ENCODE peak calls at places on chromosome 14, in four cellular contexts. V is WTC11, E is K562, F is H1. U is an unnamed sample.
A peak's percentile ranks its signal among the peaks of the same experiment; 100 is the strongest.

GRCh38 chr14:22747769-22748168 is 18.7 kb upstream of the OXA1L start:
- DNase-seq in E (no peak), F (no peak), V (no peak), U (no peak)

GRCh38 chr14:33642641-33643342 is 308.1 kb downstream of the EGLN3 start:
- DNase-seq in F (no peak), V (no peak), E (no peak), U (no peak)

GRCh38 chr14:101905614-101906013 is 58.8 kb upstream of the DYNC1H1 start:
- DNase-seq in F (no peak), E (no peak), V (no peak), U (no peak)

GRCh38 chr14:75440733-75441474 is 13.1 kb downstream of the JDP2 start:
- DNase-seq in V (no peak), E (no peak), F (no peak), U (no peak)

GRCh38 chr14:96502621-96503251 is 554 bp downstream of the PAPOLA start:
- DNase-seq in V (peak; percentile 56), E (peak; percentile 60), F (peak; percentile 64), U (peak; percentile 85)

GRCh38 chr14:75649337-75649736 is 11.3 kb downstream of the ERG28 start:
- DNase-seq in F (no peak), E (no peak), V (no peak), U (no peak)

GRCh38 chr14:65954915-65955314 is 531.3 kb upstream of the CCDC196 start:
- DNase-seq in V (no peak), E (no peak), F (no peak), U (no peak)

GRCh38 chr14:50025776-50026175 is 90.6 kb downstream of the VCPKMT start:
- DNase-seq in E (no peak), F (no peak), V (no peak), U (no peak)

GRCh38 chr14:92520102-92520651 is 6.6 kb downstream of the RIN3 start:
- DNase-seq in V (no peak), E (no peak), F (no peak), U (no peak)

GRCh38 chr14:97707603-97708002 is 910.4 kb downstream of the VRK1 start:
- DNase-seq in F (no peak), V (no peak), E (no peak), U (no peak)

GRCh38 chr14:69460093-69460701 is 24.3 kb upstream of the PLEKHD1 start:
- DNase-seq in V (peak; percentile 39), F (no peak), E (peak; percentile 42), U (peak; percentile 70)

GRCh38 chr14:64816221-64816783 is 63.4 kb downstream of the SPTB start:
- DNase-seq in F (no peak), E (no peak), V (no peak), U (no peak)

GRCh38 chr14:33056213-33056612 is 117.5 kb downstream of the NPAS3 start:
- DNase-seq in E (no peak), F (no peak), V (no peak), U (no peak)

GRCh38 chr14:64960762-64961276 is 11.3 kb downstream of the RAB15 start:
- DNase-seq in E (no peak), V (peak; percentile 66), F (peak; percentile 78), U (peak; percentile 47)

GRCh38 chr14:50399251-50400032 is 2.8 kb upstream of the CDKL1 start:
- DNase-seq in F (no peak), V (no peak), E (no peak), U (no peak)

GRCh38 chr14:22900088-22900799 is 17.2 kb downstream of the REM2 start:
- DNase-seq in E (peak; percentile 85), F (peak; percentile 58), V (peak; percentile 28), U (peak; percentile 72)

GRCh38 chr14:74949859-74950572 is 5.4 kb downstream of the PGF start:
- DNase-seq in F (no peak), V (no peak), E (no peak), U (no peak)

DNA sequence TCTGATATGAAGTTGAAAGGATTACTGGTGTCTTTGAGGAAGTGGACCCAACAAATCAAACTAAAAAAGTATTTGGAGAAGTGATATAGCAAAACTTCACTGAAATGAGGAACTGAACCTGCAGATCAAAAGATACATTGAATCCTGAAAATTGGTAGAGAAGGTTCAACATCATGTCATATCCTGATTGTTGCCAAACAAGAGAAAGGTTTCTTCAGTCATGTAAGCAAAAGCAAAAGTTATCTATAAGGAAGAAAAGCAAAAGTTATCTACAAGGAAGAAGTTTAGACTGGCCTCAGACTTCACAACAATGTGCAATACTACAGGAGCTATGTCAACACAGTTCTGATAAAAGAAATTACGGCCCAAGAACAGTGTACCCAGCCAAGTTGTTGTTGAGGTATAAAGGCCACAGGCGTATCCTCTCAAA is 142.7 kb downstream of the RAD51B start:
- DNase-seq in V (no peak), E (no peak), F (no peak), U (no peak)
- TF ChIP-seq TEAD4 in V (no peak), E (no peak), F (no peak), U (no peak)

GRCh38 chr14:104730504-104730903 is 6.5 kb downstream of the ADSS1 start:
- DNase-seq in V (no peak), E (peak; percentile 68), F (no peak), U (no peak)

GRCh38 chr14:104731925-104732294 is 7.9 kb downstream of the ADSS1 start:
- DNase-seq in V (no peak), F (no peak), E (no peak), U (no peak)

GRCh38 chr14:104732355-104732804 is 8.4 kb downstream of the ADSS1 start:
- DNase-seq in F (no peak), V (no peak), E (no peak), U (no peak)

GRCh38 chr14:104729835-104730181 is 5.8 kb downstream of the ADSS1 start:
- DNase-seq in F (no peak), E (peak; percentile 79), V (no peak), U (no peak)

DNA sequence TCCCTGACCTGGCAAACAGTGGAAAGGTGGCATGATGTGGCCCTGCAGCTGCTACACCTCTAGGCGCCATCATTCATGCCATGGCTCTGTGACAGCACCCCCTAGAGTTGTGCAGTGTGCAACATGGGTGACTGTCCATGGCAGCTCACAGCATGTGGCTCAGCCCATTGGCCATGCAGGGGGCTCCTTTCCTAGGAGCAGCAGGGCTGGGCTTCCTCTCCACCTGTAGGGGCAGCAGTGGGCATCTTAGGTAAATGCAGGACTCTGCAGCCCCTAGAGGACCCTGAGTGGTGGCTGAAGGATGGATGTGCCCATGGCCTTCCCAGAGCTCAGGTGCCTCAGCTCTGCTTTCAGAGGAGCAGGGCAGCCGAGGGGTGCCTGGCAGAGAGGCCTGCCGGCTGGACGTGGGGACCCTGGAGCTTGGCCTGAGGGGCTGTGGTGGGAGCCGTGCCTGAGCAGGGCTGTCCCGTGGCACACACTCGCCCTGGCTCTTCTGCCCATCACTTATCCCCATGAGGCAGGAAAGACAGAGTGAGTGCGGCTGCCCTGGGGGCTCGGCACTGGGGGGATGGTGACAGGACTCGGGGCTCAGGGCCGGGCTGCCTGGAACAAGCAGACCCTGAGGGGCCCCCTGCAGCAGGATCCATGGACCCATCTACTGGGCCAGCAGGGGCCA is 7.4 kb downstream of the ADSS1 start:
- DNase-seq in F (no peak), V (peak; percentile 54), E (peak; percentile 44), U (peak; percentile 75)
- TF ChIP-seq TEAD4 in F (no peak), V (no peak), E (no peak), U (no peak)

GRCh38 chr14:24323341-24323740 is 11.5 kb downstream of the ADCY4 start:
- DNase-seq in V (no peak), F (no peak), E (no peak), U (no peak)

GRCh38 chr14:24325131-24325530 is 9.7 kb downstream of the ADCY4 start:
- DNase-seq in F (no peak), E (no peak), V (no peak), U (no peak)

GRCh38 chr14:24322672-24323071 is 11.4 kb downstream of the LTB4R start:
- DNase-seq in V (no peak), F (no peak), E (no peak), U (no peak)

GRCh38 chr14:24324024-24324423 is 10.8 kb downstream of the ADCY4 start:
- DNase-seq in V (no peak), E (no peak), F (no peak), U (no peak)

GRCh38 chr14:24321212-24321975 is 10.1 kb downstream of the LTB4R start:
- DNase-seq in E (no peak), V (peak; percentile 42), F (no peak), U (no peak)
- TF ChIP-seq TEAD4 in E (no peak), V (no peak), F (peak; percentile 22), U (no peak)

GRCh38 chr14:54893151-54893760 is 9.4 kb downstream of the GCH1 start:
- DNase-seq in F (no peak), V (no peak), E (peak; percentile 22), U (peak; percentile 51)
- TF ChIP-seq TEAD4 in F (no peak), V (no peak), E (no peak), U (no peak)

DNA sequence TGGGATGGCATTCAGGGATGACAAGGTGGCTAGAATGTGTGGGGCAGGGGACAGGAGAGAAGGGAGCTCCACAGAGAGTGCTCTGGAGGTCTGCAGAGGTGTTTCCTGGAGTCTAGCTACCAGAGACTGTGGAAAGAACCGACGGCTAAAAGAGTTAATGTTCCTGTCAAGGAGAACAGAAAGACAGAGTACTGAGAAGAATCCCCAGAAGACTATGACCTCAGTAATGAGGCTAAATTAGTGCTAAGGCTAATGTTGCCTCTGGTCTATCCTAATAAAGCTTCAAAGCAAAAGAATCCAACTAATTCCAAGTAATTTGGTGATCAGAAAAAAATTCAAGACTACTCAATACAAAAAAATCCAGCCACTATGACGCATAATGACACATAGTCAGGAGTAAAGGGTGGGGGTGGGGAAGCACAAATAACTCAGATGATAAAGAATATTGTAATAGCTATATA is 44.7 kb downstream of the FERMT2 start:
- DNase-seq in V (no peak), E (no peak), F (no peak), U (no peak)
- TF ChIP-seq TEAD4 in V (no peak), E (no peak), F (no peak), U (peak; percentile 73)

GRCh38 chr14:99141236-99141635 is 130.8 kb downstream of the BCL11B start:
- DNase-seq in E (no peak), V (no peak), F (no peak), U (no peak)
- TF ChIP-seq TEAD4 in E (no peak), V (no peak), F (no peak), U (no peak)

U was measured in SK-N-SH.